ENCODE peak calls at places on chromosomes 2 and 18, in nine cellular contexts. N, T, P, G, D, O, E, X and W are unnamed samples.

GRCh38 chr2:168422584-168422983 is 33.5 kb upstream of the CERS6 start:
- DNase-seq in N (no peak), T (no peak), P (no peak), G (peak), D (no peak), O (no peak), E (no peak), X (no peak), W (no peak)

GRCh38 chr2:236872971-236873370 is 212.7 kb upstream of the COPS8 start:
- DNase-seq in N (no peak), T (no peak), P (no peak), G (no peak), D (no peak), O (no peak), E (no peak), X (no peak), W (no peak)

GRCh38 chr2:36824281-36824680 is 127.8 kb downstream of the VIT start:
- DNase-seq in N (no peak), T (no peak), P (no peak), G (no peak), D (no peak), O (no peak), E (no peak), X (no peak), W (no peak)

GRCh38 chr18:37554399-37554787 is 11.2 kb downstream of the CELF4 start:
- DNase-seq in N (no peak), T (no peak), P (no peak), G (no peak), D (no peak), O (no peak), E (no peak), X (no peak), W (no peak)

GRCh38 chr2:119475857-119476244 is 44.2 kb downstream of the TMEM37 start:
- DNase-seq in N (no peak), T (no peak), P (no peak), G (no peak), D (no peak), O (peak), E (no peak), X (no peak), W (no peak)

GRCh38 chr2:127007652-127008051 is 99.3 kb downstream of the BIN1 start:
- DNase-seq in N (peak), T (no peak), P (no peak), G (no peak), D (peak), O (no peak), E (no peak), X (no peak), W (peak)

GRCh38 chr2:8548871-8549221 is 133.0 kb upstream of the ID2 start:
- DNase-seq in N (no peak), T (no peak), P (no peak), G (no peak), D (no peak), O (no peak), E (no peak), X (peak), W (no peak)

GRCh38 chr2:170155022-170155722 is 22.8 kb upstream of the MYO3B start:
- DNase-seq in N (peak), T (no peak), P (no peak), G (peak), D (peak), O (no peak), E (no peak), X (no peak), W (peak)

GRCh38 chr2:1748741-1749488 is 4.6 kb upstream of the PXDN start:
- DNase-seq in N (no peak), T (no peak), P (peak), G (no peak), D (no peak), O (peak), E (peak), X (no peak), W (no peak)

GRCh38 chr18:46550609-46551008 is 106.4 kb downstream of the LOXHD1 start:
- DNase-seq in N (no peak), T (no peak), P (no peak), G (no peak), D (no peak), O (no peak), E (no peak), X (no peak), W (no peak)

GRCh38 chr18:44520981-44521672 is 159.6 kb upstream of the SETBP1 start:
- DNase-seq in N (peak), T (no peak), P (no peak), G (no peak), D (no peak), O (no peak), E (no peak), X (no peak), W (no peak)

GRCh38 chr2:165743442-165743841 is 50.6 kb downstream of the GALNT3 start:
- DNase-seq in N (no peak), T (no peak), P (no peak), G (no peak), D (no peak), O (no peak), E (no peak), X (no peak), W (no peak)

GRCh38 chr2:231565915-231566594 is 26.6 kb upstream of the TEX44 start:
- DNase-seq in N (no peak), T (no peak), P (no peak), G (no peak), D (no peak), O (no peak), E (no peak), X (no peak), W (no peak)

GRCh38 chr2:127061377-127062273 is 45.3 kb downstream of the BIN1 start:
- DNase-seq in N (no peak), T (no peak), P (no peak), G (no peak), D (peak), O (no peak), E (no peak), X (no peak), W (peak)

GRCh38 chr2:134502090-134502487 is 216.7 kb downstream of the TMEM163 start:
- DNase-seq in N (no peak), T (no peak), P (no peak), G (no peak), D (no peak), O (no peak), E (no peak), X (no peak), W (no peak)

GRCh38 chr2:29281585-29281984 is 166.4 kb downstream of the CLIP4 start:
- DNase-seq in N (peak), T (peak), P (peak), G (no peak), D (peak), O (peak), E (peak), X (peak), W (peak)

GRCh38 chr2:43133708-43134570 is 92.5 kb downstream of the ZFP36L2 start:
- DNase-seq in N (no peak), T (no peak), P (no peak), G (peak), D (no peak), O (peak), E (no peak), X (no peak), W (no peak)

GRCh38 chr2:42100696-42101585 is 53.1 kb downstream of the PKDCC start:
- DNase-seq in N (peak), T (no peak), P (peak), G (peak), D (peak), O (peak), E (peak), X (no peak), W (peak)

GRCh38 chr2:9975805-9976447 is 24.4 kb downstream of the GRHL1 start:
- DNase-seq in N (peak), T (no peak), P (no peak), G (no peak), D (peak), O (no peak), E (no peak), X (no peak), W (peak)

GRCh38 chr2:134268265-134268664 is 14.4 kb downstream of the MGAT5 start:
- DNase-seq in N (peak), T (no peak), P (no peak), G (no peak), D (no peak), O (no peak), E (no peak), X (no peak), W (no peak)

GRCh38 chr2:190359896-190360376 is 16.5 kb downstream of the INPP1 start:
- DNase-seq in N (no peak), T (peak), P (peak), G (peak), D (peak), O (peak), E (peak), X (no peak), W (peak)

GRCh38 chr2:174835797-174836255 is 71.6 kb upstream of the CHRNA1 start:
- DNase-seq in N (peak), T (no peak), P (no peak), G (peak), D (peak), O (no peak), E (no peak), X (no peak), W (peak)

GRCh38 chr2:45128580-45128997 is 119.3 kb upstream of the SIX2 start:
- DNase-seq in N (peak), T (no peak), P (peak), G (no peak), D (peak), O (no peak), E (no peak), X (no peak), W (peak)

GRCh38 chr18:9613550-9614400 is 584 bp downstream of the PPP4R1 start:
- DNase-seq in N (peak), T (peak), P (peak), G (peak), D (peak), O (peak), E (peak), X (no peak), W (no peak)

GRCh38 chr2:74760875-74761630 is 72.9 kb upstream of the HK2 start:
- DNase-seq in N (no peak), T (no peak), P (no peak), G (no peak), D (no peak), O (no peak), E (no peak), X (no peak), W (no peak)

GRCh38 chr18:9734189-9734588 is 26.1 kb downstream of the RAB31 start:
- DNase-seq in N (peak), T (no peak), P (no peak), G (no peak), D (no peak), O (no peak), E (no peak), X (no peak), W (no peak)

GRCh38 chr18:5488844-5489243 is 55.0 kb downstream of the EPB41L3 start:
- DNase-seq in N (no peak), T (no peak), P (no peak), G (no peak), D (peak), O (no peak), E (no peak), X (no peak), W (peak)

GRCh38 chr2:118123561-118124232 is 35.4 kb downstream of the INSIG2 start:
- DNase-seq in N (peak), T (no peak), P (peak), G (no peak), D (peak), O (no peak), E (no peak), X (no peak), W (peak)

GRCh38 chr2:40002339-40002738 is 223.3 kb upstream of the THUMPD2 start:
- DNase-seq in N (peak), T (no peak), P (no peak), G (no peak), D (no peak), O (no peak), E (no peak), X (no peak), W (no peak)

GRCh38 chr2:84417453-84417852 is 41.6 kb downstream of the SUCLG1 start:
- DNase-seq in N (peak), T (no peak), P (no peak), G (no peak), D (peak), O (no peak), E (no peak), X (no peak), W (no peak)

GRCh38 chr2:174748948-174749347 is 15.3 kb downstream of the CHRNA1 start:
- DNase-seq in N (peak), T (peak), P (peak), G (peak), D (peak), O (no peak), E (peak), X (peak), W (peak)

GRCh38 chr2:173109253-173110188 is 33.9 kb downstream of the MAP3K20 start:
- DNase-seq in N (peak), T (no peak), P (no peak), G (no peak), D (peak), O (no peak), E (no peak), X (no peak), W (no peak)

GRCh38 chr18:7577706-7578105 is 10.6 kb downstream of the PTPRM start:
- DNase-seq in N (peak), T (no peak), P (no peak), G (no peak), D (peak), O (no peak), E (no peak), X (no peak), W (peak)